ENCODE peak calls at places on chromosomes 5 and 9, in eight cellular contexts. V is hepatocyte; F is gastrocnemius medialis; C is astrocyte; Q is CD8-positive, alpha-beta memory T cell; H is A549; P is tibial artery; S is fibroblast of lung. U is an unnamed sample.

GRCh38 chr5:109844148-109844547 is 154.4 kb downstream of the MAN2A1 start:
- DNase-seq in V (no peak), F (no peak), C (no peak), Q (no peak), H (peak; percentile 16), P (no peak), S (no peak), U (no peak)

GRCh38 chr9:14062449-14063187 is 251.3 kb downstream of the NFIB start:
- DNase-seq in V (no peak), F (no peak), C (peak; percentile 91), Q (no peak), H (no peak), P (no peak), S (peak; percentile 91), U (no peak)

GRCh38 chr5:134432174-134432573 is 20.5 kb upstream of the CDKN2AIPNL start:
- DNase-seq in V (no peak), F (no peak), C (no peak), Q (no peak), H (no peak), P (no peak), S (no peak), U (no peak)

GRCh38 chr5:21810737-21811316 is 1042.3 kb downstream of the CDH12 start:
- DNase-seq in V (peak; percentile 18), F (no peak), C (peak; percentile 22), Q (no peak), H (peak; percentile 21), P (no peak), S (peak; percentile 23), U (no peak)

GRCh38 chr9:11204521-11204920 is 591.7 kb upstream of the PTPRD start:
- DNase-seq in V (no peak), F (no peak), C (no peak), Q (no peak), H (no peak), P (no peak), S (no peak), U (no peak)

GRCh38 chr9:108033976-108034964 is 544.7 kb upstream of the KLF4 start:
- DNase-seq in V (no peak), F (no peak), C (peak; percentile 90), Q (no peak), H (no peak), P (no peak), S (peak; percentile 91), U (no peak)

GRCh38 chr5:123814796-123815479 is 303.0 kb downstream of the CSNK1G3 start:
- DNase-seq in V (no peak), F (no peak), C (peak; percentile 63), Q (no peak), H (no peak), P (no peak), S (peak; percentile 66), U (no peak)

GRCh38 chr5:98314262-98314661 is 459.2 kb upstream of the RGMB start:
- DNase-seq in V (no peak), F (no peak), C (peak; percentile 91), Q (no peak), H (no peak), P (no peak), S (peak; percentile 94), U (no peak)

GRCh38 chr9:95381243-95381642 is 63.7 kb upstream of the FANCC start:
- DNase-seq in V (no peak), F (no peak), C (peak; percentile 81), Q (no peak), H (peak; percentile 55), P (no peak), S (peak; percentile 84), U (no peak)

GRCh38 chr5:137960819-137961218 is 71.6 kb downstream of the PKD2L2 start:
- DNase-seq in V (no peak), F (no peak), C (no peak), Q (no peak), H (no peak), P (no peak), S (no peak), U (no peak)

GRCh38 chr9:33151007-33151557 is 16.1 kb downstream of the B4GALT1 start:
- DNase-seq in V (peak; percentile 80), F (peak; percentile 56), C (peak; percentile 98), Q (no peak), H (peak; percentile 53), P (peak; percentile 75), S (peak; percentile 98), U (no peak)

GRCh38 chr5:110896901-110897300 is 158.1 kb downstream of the SLC25A46 start:
- DNase-seq in V (no peak), F (no peak), C (peak; percentile 61), Q (no peak), H (no peak), P (no peak), S (peak; percentile 64), U (no peak)

GRCh38 chr5:157603333-157604190 is 28.0 kb upstream of the ADAM19 start:
- DNase-seq in V (no peak), F (no peak), C (peak; percentile 96), Q (peak; percentile 64), H (peak; percentile 55), P (no peak), S (peak; percentile 98), U (no peak)

GRCh38 chr5:175745212-175745611 is 87.3 kb downstream of the HRH2 start:
- DNase-seq in V (no peak), F (no peak), C (no peak), Q (no peak), H (peak; percentile 54), P (no peak), S (no peak), U (no peak)

GRCh38 chr9:124219290-124219605 is 38.5 kb upstream of the NEK6 start:
- DNase-seq in V (no peak), F (no peak), C (no peak), Q (no peak), H (no peak), P (peak; percentile 11), S (no peak), U (no peak)
- H3K4me1 ChIP-seq in V (peaks cover 12% of the 10 kb centered on the region), F (peaks cover 9% of the 10 kb centered on the region), C (peaks cover 4% of the 10 kb centered on the region), Q (peaks cover 50% of the 10 kb centered on the region), H (peaks cover 34% of the 10 kb centered on the region), P (no peaks in the 10 kb centered on the region), S (no peaks in the 10 kb centered on the region), U (peaks cover 56% of the 10 kb centered on the region)

GRCh38 chr5:91302335-91302734 is 80.8 kb downstream of the ARRDC3 start:
- DNase-seq in V (no peak), F (no peak), C (no peak), Q (no peak), H (peak; percentile 50), P (no peak), S (no peak), U (no peak)
- H3K4me1 ChIP-seq in V (no peaks in the 10 kb centered on the region), F (peaks cover 57% of the 10 kb centered on the region), C (no peaks in the 10 kb centered on the region), Q (no peaks in the 10 kb centered on the region), H (peaks cover 25% of the 10 kb centered on the region), P (no peaks in the 10 kb centered on the region), S (no peaks in the 10 kb centered on the region), U (no peaks in the 10 kb centered on the region)

GRCh38 chr9:137023157-137023556 is 4.9 kb downstream of the ABCA2 start:
- DNase-seq in V (no peak), F (no peak), C (no peak), Q (no peak), H (no peak), P (no peak), S (no peak), U (no peak)

GRCh38 chr9:137022620-137023008 is 5.4 kb downstream of the ABCA2 start:
- DNase-seq in V (no peak), F (no peak), C (no peak), Q (no peak), H (no peak), P (no peak), S (no peak), U (no peak)

GRCh38 chr9:137021979-137022619 is 5.9 kb downstream of the ABCA2 start:
- DNase-seq in V (peak; percentile 88), F (peak; percentile 39), C (no peak), Q (peak; percentile 65), H (peak; percentile 94), P (no peak), S (peak; percentile 33), U (peak; percentile 84)

GRCh38 chr9:137025120-137025966 is 2.7 kb downstream of the ABCA2 start:
- DNase-seq in V (no peak), F (no peak), C (no peak), Q (peak; percentile 20), H (no peak), P (no peak), S (no peak), U (peak; percentile 91)

GRCh38 chr9:137023583-137023991 is 4.5 kb downstream of the ABCA2 start:
- DNase-seq in V (no peak), F (no peak), C (no peak), Q (no peak), H (no peak), P (no peak), S (no peak), U (no peak)
- H3K4me1 ChIP-seq in V (peaks cover 9% of the 10 kb centered on the region), F (peaks cover 12% of the 10 kb centered on the region), C (peaks cover 7% of the 10 kb centered on the region), Q (peaks cover 15% of the 10 kb centered on the region), H (peaks cover 22% of the 10 kb centered on the region), P (peaks cover 27% of the 10 kb centered on the region), S (no peaks in the 10 kb centered on the region), U (peaks cover 46% of the 10 kb centered on the region)

GRCh38 chr9:134363450-134363849 is 37.2 kb downstream of the RXRA start:
- DNase-seq in V (no peak), F (peak; percentile 72), C (no peak), Q (no peak), H (no peak), P (no peak), S (no peak), U (peak; percentile 75)

GRCh38 chr9:134365115-134365596 is 38.9 kb downstream of the RXRA start:
- DNase-seq in V (no peak), F (peak; percentile 40), C (no peak), Q (no peak), H (no peak), P (no peak), S (no peak), U (no peak)

GRCh38 chr9:134366223-134367031 is 40.2 kb downstream of the RXRA start:
- DNase-seq in V (peak; percentile 88), F (peak; percentile 97), C (peak; percentile 62), Q (no peak), H (peak; percentile 81), P (peak; percentile 96), S (peak; percentile 76), U (peak; percentile 91)

GRCh38 chr9:134365791-134366222 is 39.6 kb downstream of the RXRA start:
- DNase-seq in V (peak; percentile 82), F (peak; percentile 97), C (no peak), Q (no peak), H (peak; percentile 31), P (peak; percentile 88), S (peak; percentile 29), U (peak; percentile 47)

GRCh38 chr9:134364391-134365114 is 38.3 kb downstream of the RXRA start:
- DNase-seq in V (peak; percentile 79), F (no peak), C (no peak), Q (no peak), H (no peak), P (no peak), S (no peak), U (no peak)
- H3K4me1 ChIP-seq in V (peaks cover 49% of the 10 kb centered on the region), F (peaks cover 77% of the 10 kb centered on the region), C (peaks cover 21% of the 10 kb centered on the region), Q (no peaks in the 10 kb centered on the region), H (peaks cover 33% of the 10 kb centered on the region), P (peaks cover 89% of the 10 kb centered on the region), S (peaks cover 17% of the 10 kb centered on the region), U (peaks cover 73% of the 10 kb centered on the region)

U was measured in stomach.